ENCODE peak calls at places on chromosomes 3 and 15, in eight cellular contexts. One of them, this sample, is unnamed.

GRCh38 chr3:123331651-123332050 is 117.2 kb downstream of the ADCY5 start:
- DNase-seq in tibial artery: peak
- DNase-seq in endothelial cell: no peak
- DNase-seq in Caco-2: no peak
- DNase-seq in mesothelial cell of epicardium: no peak
- DNase-seq in body of pancreas: peak
- DNase-seq in ELR: no peak
- DNase-seq in AG09309: no peak
- DNase-seq in this sample: no peak

GRCh38 chr15:31206386-31207174 is 105.1 kb upstream of the TRPM1 start:
- DNase-seq in tibial artery: no peak
- DNase-seq in Caco-2: no peak
- DNase-seq in ELR: no peak
- DNase-seq in endothelial cell: no peak
- DNase-seq in body of pancreas: no peak
- DNase-seq in mesothelial cell of epicardium: peak
- DNase-seq in AG09309: no peak
- DNase-seq in this sample: no peak

GRCh38 chr3:189629803-189630455 is 1.3 kb upstream of the TP63 start:
- DNase-seq in tibial artery: peak
- DNase-seq in ELR: no peak
- DNase-seq in Caco-2: no peak
- DNase-seq in endothelial cell: no peak
- DNase-seq in AG09309: peak
- DNase-seq in mesothelial cell of epicardium: no peak
- DNase-seq in body of pancreas: peak
- DNase-seq in this sample: no peak

GRCh38 chr15:99619712-99620111 is 53.9 kb downstream of the MEF2A start:
- DNase-seq in AG09309: peak
- DNase-seq in Caco-2: no peak
- DNase-seq in body of pancreas: no peak
- DNase-seq in ELR: no peak
- DNase-seq in tibial artery: no peak
- DNase-seq in mesothelial cell of epicardium: no peak
- DNase-seq in endothelial cell: no peak
- DNase-seq in this sample: no peak

GRCh38 chr3:46107682-46108081 is 80.4 kb upstream of the XCR1 start:
- DNase-seq in endothelial cell: no peak
- DNase-seq in body of pancreas: no peak
- DNase-seq in mesothelial cell of epicardium: no peak
- DNase-seq in AG09309: no peak
- DNase-seq in Caco-2: no peak
- DNase-seq in tibial artery: no peak
- DNase-seq in ELR: no peak
- DNase-seq in this sample: no peak

GRCh38 chr15:32765236-32765635 is 47.4 kb downstream of the GREM1 start:
- DNase-seq in endothelial cell: no peak
- DNase-seq in Caco-2: no peak
- DNase-seq in ELR: no peak
- DNase-seq in AG09309: no peak
- DNase-seq in tibial artery: no peak
- DNase-seq in mesothelial cell of epicardium: no peak
- DNase-seq in body of pancreas: no peak
- DNase-seq in this sample: no peak

GRCh38 chr3:147423601-147424324 is 14.6 kb downstream of the ZIC1 start:
- DNase-seq in endothelial cell: peak
- DNase-seq in Caco-2: no peak
- DNase-seq in mesothelial cell of epicardium: no peak
- DNase-seq in ELR: no peak
- DNase-seq in AG09309: no peak
- DNase-seq in tibial artery: no peak
- DNase-seq in body of pancreas: no peak
- DNase-seq in this sample: peak

GRCh38 chr3:4394048-4394447 is 73.0 kb downstream of the SUMF1 start:
- DNase-seq in body of pancreas: no peak
- DNase-seq in tibial artery: no peak
- DNase-seq in mesothelial cell of epicardium: no peak
- DNase-seq in endothelial cell: no peak
- DNase-seq in ELR: peak
- DNase-seq in AG09309: no peak
- DNase-seq in Caco-2: no peak
- DNase-seq in this sample: no peak

GRCh38 chr3:156455839-156456238 is 99.1 kb downstream of the SSR3 start:
- DNase-seq in Caco-2: no peak
- DNase-seq in endothelial cell: no peak
- DNase-seq in body of pancreas: no peak
- DNase-seq in ELR: peak
- DNase-seq in AG09309: no peak
- DNase-seq in mesothelial cell of epicardium: no peak
- DNase-seq in tibial artery: no peak
- DNase-seq in this sample: peak

GRCh38 chr3:57079221-57079831 is 18.9 kb downstream of the SPATA12 start:
- DNase-seq in endothelial cell: peak
- DNase-seq in tibial artery: peak
- DNase-seq in Caco-2: peak
- DNase-seq in body of pancreas: peak
- DNase-seq in ELR: peak
- DNase-seq in mesothelial cell of epicardium: no peak
- DNase-seq in AG09309: no peak
- DNase-seq in this sample: peak

GRCh38 chr3:71026634-71027578 is 556.6 kb downstream of the FOXP1 start:
- DNase-seq in AG09309: no peak
- DNase-seq in Caco-2: no peak
- DNase-seq in body of pancreas: no peak
- DNase-seq in tibial artery: no peak
- DNase-seq in mesothelial cell of epicardium: no peak
- DNase-seq in ELR: no peak
- DNase-seq in endothelial cell: no peak
- DNase-seq in this sample: no peak

This sample was measured in endodermal cell.